ENCODE peak calls at places on chromosomes 2 and 18, in five cellular contexts. N, W, I, C and L are unnamed samples.

GRCh38 chr18:36628435-36629094 is 200.2 kb downstream of the TPGS2 start:
- DNase-seq in N (no peak), W (no peak), I (no peak), C (peak), L (no peak)

GRCh38 chr18:58186258-58186948 is 142.4 kb downstream of the NEDD4L start:
- DNase-seq in N (no peak), W (no peak), I (no peak), C (no peak), L (no peak)

GRCh38 chr2:230346921-230347533 is 20.0 kb downstream of the SP140L start:
- DNase-seq in N (no peak), W (no peak), I (no peak), C (no peak), L (no peak)

GRCh38 chr2:85537600-85538506 is 1.1 kb upstream of the MAT2A start:
- DNase-seq in N (peak), W (peak), I (no peak), C (peak), L (peak)

GRCh38 chr2:231902598-231902997 is 23.6 kb downstream of the NPPC start:
- DNase-seq in N (no peak), W (no peak), I (no peak), C (no peak), L (no peak)

GRCh38 chr18:79393626-79394401 is 1.9 kb upstream of the NFATC1 start:
- DNase-seq in N (peak), W (peak), I (no peak), C (peak), L (peak)

GRCh38 chr2:128291844-128292598 is 26.6 kb downstream of the HS6ST1 start:
- DNase-seq in N (no peak), W (no peak), I (no peak), C (no peak), L (no peak)

GRCh38 chr2:151947524-151948165 is 119.4 kb upstream of the ARL5A start:
- DNase-seq in N (no peak), W (no peak), I (no peak), C (no peak), L (no peak)

GRCh38 chr2:72300147-72300684 is 152.6 kb upstream of the CYP26B1 start:
- DNase-seq in N (no peak), W (no peak), I (no peak), C (no peak), L (no peak)

GRCh38 chr2:106085441-106085911 is 108.6 kb downstream of the UXS1 start:
- DNase-seq in N (no peak), W (peak), I (no peak), C (peak), L (peak)

GRCh38 chr2:119136093-119136492 is 22.5 kb downstream of the C1QL2 start:
- DNase-seq in N (no peak), W (no peak), I (no peak), C (no peak), L (no peak)

GRCh38 chr2:168948621-168949212 is 47.6 kb downstream of the G6PC2 start:
- DNase-seq in N (no peak), W (peak), I (no peak), C (peak), L (peak)

GRCh38 chr2:217618744-217619143 is 384.1 kb downstream of the TNS1 start:
- DNase-seq in N (no peak), W (no peak), I (no peak), C (no peak), L (no peak)

GRCh38 chr2:127646487-127647241 is 711 bp downstream of the GPR17 start:
- DNase-seq in N (no peak), W (no peak), I (no peak), C (no peak), L (no peak)

GRCh38 chr2:241984271-241984655 is 114.7 kb downstream of the RTP5 start:
- DNase-seq in N (no peak), W (no peak), I (no peak), C (no peak), L (no peak)

GRCh38 chr2:191514613-191515012 is 163.3 kb upstream of the NABP1 start:
- DNase-seq in N (no peak), W (no peak), I (no peak), C (no peak), L (no peak)

GRCh38 chr18:13147146-13147545 is 71.4 kb upstream of the LDLRAD4 start:
- DNase-seq in N (no peak), W (no peak), I (no peak), C (peak), L (no peak)

GRCh38 chr2:133287709-133288108 is 280.6 kb downstream of the NCKAP5 start:
- DNase-seq in N (no peak), W (no peak), I (no peak), C (no peak), L (no peak)

GRCh38 chr2:175154670-175155082 is 13.3 kb downstream of the ATF2 start:
- DNase-seq in N (no peak), W (no peak), I (no peak), C (no peak), L (no peak)

GRCh38 chr2:16005819-16006536 is 65.6 kb downstream of the MYCN start:
- DNase-seq in N (no peak), W (no peak), I (no peak), C (peak), L (no peak)

GRCh38 chr2:183123117-183123958 is 905 bp upstream of the NUP35 start:
- DNase-seq in N (peak), W (no peak), I (no peak), C (no peak), L (no peak)

GRCh38 chr18:48333563-48333962 is 75.6 kb downstream of the ZBTB7C start:
- DNase-seq in N (no peak), W (no peak), I (no peak), C (no peak), L (no peak)

GRCh38 chr18:62069556-62069955 is 117.3 kb downstream of the PIGN start:
- DNase-seq in N (no peak), W (no peak), I (no peak), C (no peak), L (no peak)

GRCh38 chr18:67893896-67894295 is 377.4 kb upstream of the DSEL start:
- DNase-seq in N (no peak), W (no peak), I (no peak), C (no peak), L (no peak)

DNA sequence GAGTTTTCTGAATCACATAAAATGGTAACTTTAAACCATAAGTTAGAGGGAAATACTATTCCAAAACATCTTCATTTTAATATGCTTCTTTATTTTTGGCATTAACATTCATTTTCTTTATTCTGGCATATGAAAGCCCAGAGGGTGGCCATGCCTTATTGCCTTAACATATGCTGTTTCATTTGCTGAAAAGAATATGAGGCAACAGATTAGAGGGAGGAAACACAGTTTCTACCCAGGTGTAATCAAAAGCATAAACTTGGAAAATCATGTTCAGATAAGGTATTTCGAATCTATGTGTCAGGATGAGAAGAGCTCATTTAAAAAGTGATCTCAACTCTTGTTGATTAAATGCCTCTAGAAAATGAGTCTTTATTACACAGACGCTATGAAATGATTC is 380.0 kb upstream of the DSEL start:
- DNase-seq in N (no peak), W (no peak), I (no peak), C (no peak), L (no peak)
- TF ChIP-seq FOXM1 in N (no peak), W (no peak), I (no peak), C (no peak), L (no peak)

DNA sequence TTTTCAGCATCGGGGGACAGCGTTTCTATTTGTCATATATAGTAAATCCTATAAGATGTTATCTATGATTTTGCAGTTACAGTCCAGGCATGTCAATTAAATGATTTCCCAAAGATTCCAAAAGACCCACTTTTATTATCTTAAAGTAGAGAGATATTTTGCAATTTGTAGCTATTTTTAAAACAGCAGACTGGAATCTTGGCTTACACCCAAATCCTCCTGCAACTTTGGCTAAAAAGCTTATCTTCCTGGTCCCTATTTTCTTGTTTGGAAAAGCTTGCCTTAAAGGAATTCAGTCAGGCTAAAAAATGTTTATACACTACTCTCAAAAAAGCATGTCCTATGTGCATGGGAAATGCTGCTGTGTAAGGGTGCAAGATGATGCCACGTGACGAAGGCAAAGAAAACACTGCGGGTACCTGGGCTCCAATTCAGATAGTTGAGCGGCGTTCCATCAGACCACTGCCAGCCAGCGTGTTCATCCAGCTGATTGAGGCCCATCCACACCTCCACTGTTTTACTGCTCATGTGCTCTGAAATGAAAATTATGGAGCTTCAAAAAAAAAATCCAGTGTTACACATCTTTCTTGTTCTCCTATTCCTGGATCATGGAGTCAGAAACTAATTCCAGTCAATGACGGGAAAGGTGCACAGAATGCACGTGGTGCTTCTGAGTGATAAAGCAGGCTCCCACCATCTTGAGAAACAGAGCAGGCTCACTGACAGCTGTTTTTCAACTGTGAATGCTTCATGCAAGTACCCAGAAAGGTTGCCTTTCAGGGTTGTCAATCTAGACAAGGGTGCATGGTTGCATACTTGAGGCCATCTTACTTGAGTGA is 33.8 kb downstream of the PLA2R1 start:
- DNase-seq in N (no peak), W (no peak), I (no peak), C (no peak), L (no peak)
- TF ChIP-seq FOXM1 in N (no peak), W (no peak), I (no peak), C (no peak), L (no peak)

GRCh38 chr2:219434718-219435525 is at the start of gene SPEG:
- DNase-seq in N (no peak), W (no peak), I (no peak), C (no peak), L (no peak)

GRCh38 chr2:219436491-219436890 is 1.8 kb downstream of the SPEG start:
- DNase-seq in N (no peak), W (no peak), I (no peak), C (no peak), L (no peak)

GRCh38 chr2:219435701-219436100 is 1.1 kb downstream of the SPEG start:
- DNase-seq in N (no peak), W (no peak), I (no peak), C (no peak), L (no peak)

GRCh38 chr2:219434468-219434717 is 250 bp upstream of the SPEG start:
- DNase-seq in N (no peak), W (no peak), I (no peak), C (no peak), L (no peak)

DNA sequence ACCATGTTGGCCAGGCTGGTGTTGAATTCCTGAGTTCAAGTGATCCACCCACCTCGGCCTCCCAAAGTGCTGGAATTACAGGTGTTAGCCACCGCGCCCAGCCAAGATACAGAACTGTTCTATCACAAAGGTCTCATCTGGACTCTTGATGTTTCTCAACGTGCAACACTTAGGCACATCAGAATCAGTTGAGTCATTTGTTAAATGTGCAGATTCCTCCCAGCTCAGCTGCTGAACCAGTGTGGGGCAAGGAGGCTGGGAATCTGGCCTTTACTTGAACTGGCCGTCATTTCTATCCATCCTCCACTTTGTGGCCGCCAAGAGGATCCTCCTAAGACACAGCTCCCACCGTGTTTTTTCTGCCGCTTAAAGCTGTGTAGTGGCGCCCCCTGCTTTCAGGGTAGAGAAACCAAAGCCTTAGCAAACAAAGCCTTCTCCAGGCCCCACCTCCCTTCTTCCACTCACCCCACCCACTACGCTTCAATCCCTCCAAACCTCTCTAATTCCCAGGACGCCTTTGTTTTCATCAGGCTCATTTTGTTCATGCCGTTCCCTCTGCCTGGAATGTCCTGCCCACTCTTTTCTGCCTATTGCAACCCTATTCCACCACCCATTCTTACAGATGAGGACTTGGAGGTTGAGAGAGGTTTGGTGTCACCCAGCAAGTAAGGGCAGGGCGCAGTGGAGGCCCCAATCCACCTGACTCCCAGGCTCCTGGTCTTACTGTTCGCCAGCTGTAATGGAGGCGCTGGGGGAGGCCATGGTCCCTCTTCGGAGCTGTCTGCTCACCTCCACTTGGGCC is 776 bp upstream of the SPEG start:
- DNase-seq in N (peak), W (peak), I (no peak), C (peak), L (peak)
- TF ChIP-seq FOXM1 in N (no peak), W (no peak), I (no peak), C (no peak), L (no peak)

DNA sequence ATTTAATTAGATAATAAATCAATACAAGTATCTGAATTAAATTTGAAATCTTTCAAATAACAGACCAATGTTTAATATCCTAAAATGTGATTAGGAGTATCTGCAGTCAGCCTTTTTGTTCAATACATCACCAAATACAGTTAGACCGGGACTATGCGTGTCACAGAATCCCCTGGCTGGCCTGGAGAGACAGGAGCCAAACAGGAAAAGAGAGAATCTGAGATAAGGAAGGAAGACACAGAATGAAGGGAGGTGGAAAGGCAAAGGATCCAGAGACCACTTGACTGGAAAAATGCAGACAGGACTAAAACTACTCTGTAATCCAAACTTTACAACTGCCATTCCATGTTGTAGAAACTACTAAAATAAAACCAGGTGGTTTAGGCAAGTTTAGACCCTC is 66.3 kb downstream of the SIGLEC15 start:
- DNase-seq in N (no peak), W (no peak), I (no peak), C (no peak), L (no peak)
- TF ChIP-seq FOXM1 in N (no peak), W (no peak), I (no peak), C (no peak), L (no peak)

GRCh38 chr18:54557958-54558357 is 33.1 kb upstream of the DYNAP start:
- DNase-seq in N (no peak), W (no peak), I (no peak), C (no peak), L (no peak)
- TF ChIP-seq FOXM1 in N (no peak), W (no peak), I (no peak), C (no peak), L (no peak)